ENCODE peak calls at places on chromosomes 11 and 22, in ten cellular contexts. G is CD8-positive, alpha-beta T cell; F is lung; B is adipocyte; D is AG10803; Q is GM12865; W is prostate gland; K is astrocyte of the spinal cord; N is heart left ventricle; I is neural progenitor cell. M is an unnamed sample.

GRCh38 chr22:36246718-36247117 is 6.2 kb upstream of the APOL1 start:
- DNase-seq in G (no peak), F (no peak), B (no peak), D (no peak), Q (no peak), W (no peak), K (no peak), N (no peak), I (no peak), M (no peak)

GRCh38 chr11:15507592-15507991 is 392.9 kb downstream of the INSC start:
- DNase-seq in G (no peak), F (no peak), B (no peak), D (no peak), Q (peak), W (peak), K (peak), N (no peak), I (no peak), M (no peak)

GRCh38 chr11:3849297-3849874 is 6.1 kb upstream of the STIM1 start:
- DNase-seq in G (peak), F (no peak), B (peak), D (peak), Q (peak), W (peak), K (peak), N (no peak), I (peak), M (no peak)

GRCh38 chr22:42831712-42832111 is 25.4 kb downstream of the ARFGAP3 start:
- DNase-seq in G (no peak), F (no peak), B (no peak), D (no peak), Q (no peak), W (no peak), K (no peak), N (no peak), I (no peak), M (no peak)

GRCh38 chr11:73019448-73019847 is 122.7 kb downstream of the FCHSD2 start:
- DNase-seq in G (no peak), F (no peak), B (no peak), D (no peak), Q (no peak), W (no peak), K (no peak), N (no peak), I (no peak), M (no peak)

GRCh38 chr11:66316849-66317251 is at the start of gene CD248:
- DNase-seq in G (peak), F (no peak), B (peak), D (peak), Q (no peak), W (no peak), K (peak), N (peak), I (peak), M (no peak)

GRCh38 chr11:46249103-46249942 is 28.1 kb upstream of the CREB3L1 start:
- DNase-seq in G (no peak), F (no peak), B (no peak), D (no peak), Q (peak), W (no peak), K (peak), N (no peak), I (no peak), M (no peak)

GRCh38 chr11:103898577-103899336 is 137.7 kb upstream of the DDI1 start:
- DNase-seq in G (no peak), F (no peak), B (no peak), D (no peak), Q (peak), W (no peak), K (no peak), N (no peak), I (no peak), M (no peak)

GRCh38 chr22:48745842-48746788 is 1081.6 kb downstream of the BRD1 start:
- DNase-seq in G (peak), F (peak), B (no peak), D (no peak), Q (no peak), W (peak), K (no peak), N (no peak), I (no peak), M (no peak)

GRCh38 chr22:19290400-19291217 is 910 bp downstream of the CLTCL1 start:
- DNase-seq in G (peak), F (no peak), B (peak), D (no peak), Q (no peak), W (no peak), K (peak), N (no peak), I (no peak), M (no peak)

GRCh38 chr11:47172740-47173139 is 3.9 kb downstream of the ARFGAP2 start:
- DNase-seq in G (no peak), F (no peak), B (no peak), D (no peak), Q (no peak), W (no peak), K (no peak), N (no peak), I (no peak), M (no peak)

GRCh38 chr22:24588370-24588755 is 4.5 kb downstream of the LRRC75B start:
- DNase-seq in G (no peak), F (no peak), B (no peak), D (no peak), Q (no peak), W (peak), K (peak), N (no peak), I (no peak), M (no peak)

GRCh38 chr11:129967996-129968395 is 34.6 kb downstream of the PRDM10 start:
- DNase-seq in G (no peak), F (no peak), B (no peak), D (no peak), Q (no peak), W (no peak), K (no peak), N (no peak), I (no peak), M (no peak)

GRCh38 chr11:124075492-124075840 is 34.3 kb upstream of the OR10G7 start:
- DNase-seq in G (no peak), F (no peak), B (no peak), D (no peak), Q (no peak), W (no peak), K (no peak), N (no peak), I (no peak), M (no peak)
- H3K4me3 ChIP-seq in G (no peak), F (no peak), B (no peak), D (no peak), Q (no peak), W (no peak), K (no peak), N (no peak), I (no peak), M (no peak)

GRCh38 chr11:33733978-33734377 is 2.2 kb downstream of the CD59 start:
- DNase-seq in G (no peak), F (no peak), B (no peak), D (no peak), Q (no peak), W (no peak), K (no peak), N (no peak), I (no peak), M (no peak)
- H3K4me3 ChIP-seq in G (no peak), F (peak), B (peak), D (peak), Q (no peak), W (peak), K (peak), N (peak), I (no peak), M (peak)

GRCh38 chr11:44065161-44065571 is 904 bp upstream of the ACCS start:
- DNase-seq in G (no peak), F (no peak), B (no peak), D (no peak), Q (no peak), W (no peak), K (no peak), N (no peak), I (peak), M (no peak)
- H3K4me3 ChIP-seq in G (peak), F (no peak), B (peak), D (no peak), Q (no peak), W (no peak), K (no peak), N (no peak), I (no peak), M (no peak)

DNA sequence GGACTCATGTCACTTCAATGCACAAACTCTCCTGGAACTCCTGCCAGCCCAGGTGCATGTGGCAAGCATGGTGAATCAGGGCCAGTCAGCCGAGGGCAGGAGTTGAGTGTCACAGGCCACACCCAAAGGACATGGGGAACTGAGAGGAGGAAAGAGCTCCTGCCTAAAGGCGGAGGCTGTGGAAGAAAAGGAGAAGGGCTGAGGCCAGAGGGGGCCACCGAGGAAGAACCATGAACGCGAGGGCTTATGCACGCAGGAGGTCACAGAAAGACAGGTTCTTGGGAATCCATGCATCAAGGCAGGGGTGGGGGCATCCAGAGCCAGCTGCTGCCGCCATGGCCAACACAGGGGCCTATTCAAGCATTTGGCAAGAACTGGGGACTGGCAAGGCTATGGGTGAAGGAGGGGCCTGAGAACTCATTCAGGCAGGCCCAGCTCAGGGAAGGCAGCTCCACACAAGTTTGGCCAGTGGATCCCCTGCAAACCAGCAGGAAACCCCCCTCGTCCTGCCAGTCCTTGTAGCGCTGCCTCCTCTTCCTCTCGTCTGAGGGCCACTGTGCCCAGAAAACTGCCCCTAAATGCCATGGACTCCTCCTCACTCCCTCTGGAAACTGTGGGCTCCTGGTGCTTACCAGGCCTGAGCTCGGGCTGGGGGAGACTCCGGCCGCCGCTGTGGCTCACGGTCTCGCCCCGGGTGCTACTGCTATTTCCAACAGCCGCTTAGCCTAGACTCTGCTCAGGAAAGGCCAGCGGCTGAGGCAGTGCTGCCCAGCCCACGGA is 15.4 kb downstream of the PPM1F start:
- DNase-seq in G (no peak), F (peak), B (peak), D (peak), Q (no peak), W (no peak), K (no peak), N (peak), I (no peak), M (no peak)
- H3K4me3 ChIP-seq in G (no peak), F (no peak), B (peak), D (peak), Q (no peak), W (peak), K (no peak), N (peak), I (no peak), M (no peak)